ENCODE peak calls at places on chromosome 4, in six cellular contexts. D is stimulated activated CD4-positive, alpha-beta T cell treated with anti-CD3 and anti-CD28 coated beads, Interleukin-2, amount 100 ng/mL, for 24 hours; G is stromal cell of bone marrow; K is body of pancreas; A is right lobe of liver; V is NT2/D1. Q is an unnamed sample.
A peak's percentile ranks its signal among the peaks of the same experiment; 100 is the strongest.

GRCh38 chr4:168449740-168450442 is 30.4 kb downstream of the DDX60L start:
- DNase-seq in V (no peak), D (no peak), A (no peak), K (no peak), G (peak; percentile 85), Q (no peak)

GRCh38 chr4:32435320-32435719 is 1715.2 kb downstream of the PCDH7 start:
- DNase-seq in V (no peak), K (no peak), G (no peak), D (no peak), A (no peak), Q (no peak)

GRCh38 chr4:159395693-159396092 is 292.8 kb downstream of the RAPGEF2 start:
- DNase-seq in V (no peak), D (no peak), K (no peak), A (no peak), G (no peak), Q (no peak)

GRCh38 chr4:164949448-164950118 is 27.9 kb downstream of the TRIM61 start:
- DNase-seq in D (no peak), G (peak; percentile 30), V (no peak), K (no peak), A (no peak), Q (no peak)

GRCh38 chr4:3035249-3035648 is 39.1 kb downstream of the HTT-AS start:
- DNase-seq in G (no peak), V (no peak), D (no peak), A (no peak), K (no peak), Q (no peak)

GRCh38 chr4:7170012-7170411 is 22.3 kb upstream of the SORCS2 start:
- DNase-seq in A (no peak), K (no peak), V (no peak), D (no peak), G (no peak), Q (no peak)

GRCh38 chr4:166435449-166435848 is 562.4 kb downstream of the TLL1 start:
- DNase-seq in A (no peak), K (no peak), V (no peak), D (no peak), G (peak; percentile 25), Q (no peak)

GRCh38 chr4:170420255-170420693 is 330.5 kb upstream of the AADAT start:
- DNase-seq in D (no peak), A (no peak), G (no peak), V (no peak), K (no peak), Q (no peak)

GRCh38 chr4:100414016-100414790 is 103.6 kb downstream of the EMCN start:
- DNase-seq in A (no peak), K (no peak), G (no peak), V (no peak), D (no peak), Q (no peak)

GRCh38 chr4:75514949-75515612 is 808 bp downstream of the THAP6 start:
- DNase-seq in V (no peak), K (no peak), G (no peak), A (no peak), D (peak; percentile 10), Q (no peak)

GRCh38 chr4:103306870-103307345 is 108.8 kb upstream of the CENPE start:
- DNase-seq in V (peak; percentile 15), K (peak; percentile 44), D (no peak), G (no peak), A (peak; percentile 62), Q (no peak)

GRCh38 chr4:128793859-128794667 is 15.4 kb upstream of the JADE1 start:
- DNase-seq in D (no peak), G (no peak), K (no peak), V (no peak), A (no peak), Q (no peak)

GRCh38 chr4:75251547-75251946 is 262.7 kb downstream of the RCHY1 start:
- DNase-seq in G (no peak), V (no peak), A (no peak), D (no peak), K (no peak), Q (no peak)

GRCh38 chr4:83250666-83251065 is 33.9 kb downstream of the COQ2 start:
- DNase-seq in V (peak; percentile 25), G (no peak), K (no peak), A (no peak), D (no peak), Q (no peak)

GRCh38 chr4:151668687-151669402 is 92.0 kb downstream of the GATB start:
- DNase-seq in G (no peak), V (no peak), D (no peak), K (no peak), A (no peak), Q (no peak)

GRCh38 chr4:153151535-153152452 is 52.4 kb upstream of the TRIM2 start:
- DNase-seq in A (peak; percentile 59), K (peak; percentile 86), G (no peak), D (peak; percentile 57), V (no peak), Q (no peak)

GRCh38 chr4:178066338-178066941 is 624.2 kb upstream of the AGA start:
- DNase-seq in A (no peak), V (no peak), G (no peak), K (no peak), D (no peak), Q (no peak)

GRCh38 chr4:17013382-17014006 is 115.0 kb upstream of the LDB2 start:
- DNase-seq in D (no peak), V (no peak), G (no peak), A (no peak), K (no peak), Q (peak; percentile 3)

GRCh38 chr4:53591372-53591892 is at the start of gene LNX1:
- DNase-seq in A (peak; percentile 74), G (no peak), D (no peak), K (peak; percentile 98), V (no peak), Q (no peak)

GRCh38 chr4:5822617-5823016 is 70.3 kb downstream of the CRMP1 start:
- DNase-seq in D (no peak), A (no peak), V (no peak), K (no peak), G (no peak), Q (no peak)

GRCh38 chr4:82217986-82218715 is 155.6 kb downstream of the HNRNPD start:
- DNase-seq in D (no peak), A (no peak), K (no peak), V (no peak), G (no peak), Q (no peak)

Q was measured in osteocyte.